ENCODE peak calls at places on chromosome 2, in five cellular contexts. S is lower lobe of right lung, J is mesendoderm, Q is adrenal gland, C is body of pancreas. I is an unnamed sample.
A peak's percentile ranks its signal among the peaks of the same experiment; 100 is the strongest.

GRCh38 chr2:219408101-219409030 is 9.8 kb upstream of the DES start:
- DNase-seq in Q (no peak), S (no peak), J (no peak), C (no peak), I (no peak)

GRCh38 chr2:200540793-200541192 is 14.8 kb downstream of the SGO2 start:
- DNase-seq in Q (no peak), S (no peak), C (no peak), J (no peak), I (no peak)

GRCh38 chr2:45770773-45771172 is 119.3 kb downstream of the PRKCE start:
- DNase-seq in S (no peak), Q (no peak), J (no peak), C (no peak), I (no peak)

GRCh38 chr2:100291152-100291970 is 30.9 kb downstream of the LONRF2 start:
- DNase-seq in S (peak; percentile 84), C (peak; percentile 64), Q (peak; percentile 94), J (peak; percentile 97), I (peak; percentile 92)

GRCh38 chr2:44929680-44930273 is 11.7 kb upstream of the SIX3 start:
- DNase-seq in Q (no peak), S (peak; percentile 52), J (peak; percentile 66), C (no peak), I (no peak)

GRCh38 chr2:41993086-41993812 is 54.6 kb upstream of the PKDCC start:
- DNase-seq in J (no peak), Q (no peak), C (no peak), S (no peak), I (no peak)

GRCh38 chr2:17195016-17195415 is 323.2 kb downstream of the RAD51AP2 start:
- DNase-seq in J (no peak), Q (no peak), S (no peak), C (no peak), I (no peak)

GRCh38 chr2:224412064-224412921 is 10.4 kb upstream of the FAM124B start:
- DNase-seq in Q (no peak), J (no peak), S (no peak), C (peak; percentile 35), I (no peak)

GRCh38 chr2:44510246-44510645 is 148.5 kb downstream of the CAMKMT start:
- DNase-seq in J (no peak), S (no peak), C (no peak), Q (no peak), I (no peak)

GRCh38 chr2:231185886-231186285 is 12.5 kb upstream of the ARMC9 start:
- DNase-seq in Q (peak; percentile 23), J (no peak), S (no peak), C (no peak), I (no peak)

GRCh38 chr2:177668617-177669016 is 276.0 kb downstream of the AGPS start:
- DNase-seq in J (no peak), C (no peak), S (no peak), Q (no peak), I (no peak)
- H3K4me1 ChIP-seq in J (no peaks in the 10 kb centered on the region), C (no peaks in the 10 kb centered on the region), S (no peaks in the 10 kb centered on the region), Q (no peaks in the 10 kb centered on the region), I (no peaks in the 10 kb centered on the region)

GRCh38 chr2:96866149-96866548 is 3.7 kb downstream of the SEMA4C start:
- DNase-seq in C (no peak), Q (no peak), J (no peak), S (no peak), I (no peak)
- H3K4me1 ChIP-seq in C (peaks cover 35% of the 10 kb centered on the region), Q (peaks cover 32% of the 10 kb centered on the region), J (peaks cover 8% of the 10 kb centered on the region), S (peaks cover 46% of the 10 kb centered on the region), I (peaks cover 15% of the 10 kb centered on the region)

DNA sequence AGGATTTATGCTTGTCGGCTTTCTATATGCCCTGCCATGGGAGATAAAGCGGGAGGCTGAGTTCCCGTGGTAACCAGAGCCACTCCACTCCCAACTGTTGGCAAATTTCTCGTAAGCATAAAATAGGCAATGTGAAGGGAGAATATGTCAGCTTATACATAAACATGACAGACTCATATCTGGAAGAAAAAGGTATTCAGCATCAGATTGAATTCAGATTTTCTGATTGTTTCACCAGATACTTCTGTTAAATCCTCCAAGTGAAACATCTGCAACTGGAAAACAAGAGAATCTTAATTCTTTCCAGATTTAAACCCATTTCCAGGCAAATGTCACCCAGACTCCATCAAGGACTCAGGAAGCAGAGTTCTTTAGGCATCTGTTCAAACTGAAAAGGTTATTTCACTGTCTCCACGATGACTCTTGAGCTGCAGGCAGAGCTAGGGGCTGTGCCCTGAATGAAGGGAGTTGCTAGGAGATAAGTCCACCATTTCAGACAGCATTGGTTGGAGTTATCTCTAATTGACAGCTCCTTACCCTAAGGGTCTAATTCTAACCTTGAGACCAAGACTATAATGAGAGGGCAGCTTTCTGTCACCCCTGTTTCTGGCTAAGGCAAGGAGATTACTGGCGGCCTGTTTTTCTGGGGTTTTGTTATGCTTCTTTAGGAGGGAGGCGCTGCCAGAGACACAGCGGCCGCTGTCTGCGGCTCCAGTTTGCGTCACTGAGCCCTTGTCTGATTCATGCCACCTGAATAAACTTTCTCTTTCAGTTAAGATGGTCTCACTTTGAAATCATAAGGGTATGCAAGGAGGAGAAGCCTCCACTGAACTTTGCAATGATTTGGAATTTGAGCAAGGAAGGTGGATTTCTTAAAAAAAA is 381.3 kb downstream of the SOX11 start:
- DNase-seq in Q (peak; percentile 37), C (no peak), J (peak; percentile 55), S (no peak), I (no peak)
- H3K4me1 ChIP-seq in Q (no peaks in the 10 kb centered on the region), C (peaks cover 8% of the 10 kb centered on the region), J (peaks cover 4% of the 10 kb centered on the region), S (no peaks in the 10 kb centered on the region), I (no peaks in the 10 kb centered on the region)

DNA sequence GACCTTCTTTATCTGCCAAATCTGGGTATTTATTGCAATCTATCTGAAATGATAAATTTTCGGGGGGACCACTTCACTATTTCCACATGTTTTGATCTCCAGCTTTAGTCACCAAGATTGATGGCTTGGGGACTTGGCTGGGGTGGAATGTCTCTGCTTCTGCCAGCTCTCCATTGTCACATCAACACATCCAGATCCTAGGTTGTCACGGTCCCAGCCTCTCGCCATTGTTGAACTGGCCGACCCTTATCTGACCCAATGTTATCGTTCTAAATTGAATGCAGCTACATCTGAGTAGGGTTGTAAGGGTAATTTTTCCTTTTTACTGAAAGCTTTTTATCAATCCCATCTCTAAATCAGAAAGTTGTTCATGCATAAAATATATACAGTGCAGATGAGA is 128.3 kb downstream of the COL4A4 start:
- DNase-seq in S (no peak), C (no peak), J (no peak), Q (no peak), I (no peak)
- H3K4me1 ChIP-seq in S (no peaks in the 10 kb centered on the region), C (peaks cover 33% of the 10 kb centered on the region), J (no peaks in the 10 kb centered on the region), Q (no peaks in the 10 kb centered on the region), I (no peaks in the 10 kb centered on the region)

GRCh38 chr2:30234180-30234971 is 3.0 kb downstream of the LBH start:
- DNase-seq in S (no peak), J (peak; percentile 97), Q (no peak), C (no peak), I (peak; percentile 38)
- H3K4me1 ChIP-seq in S (peaks cover 70% of the 10 kb centered on the region), J (peaks cover 16% of the 10 kb centered on the region), Q (peaks cover 24% of the 10 kb centered on the region), C (peaks cover 28% of the 10 kb centered on the region), I (peaks cover 18% of the 10 kb centered on the region)

I was measured in testis.